ENCODE peak calls at places on chromosomes 12 and 14, in five cellular contexts. I is transverse colon, M is H1, W is esophagus squamous epithelium, Q is spleen. U is an unnamed sample.

GRCh38 chr14:85010186-85010585 is 519.8 kb upstream of the FLRT2 start:
- DNase-seq in I (no peak), M (no peak), W (no peak), Q (no peak), U (no peak)

GRCh38 chr12:17778242-17778641 is 311.8 kb downstream of the RERGL start:
- DNase-seq in I (no peak), M (no peak), W (no peak), Q (no peak), U (no peak)

GRCh38 chr14:69518341-69519101 is 34.0 kb downstream of the PLEKHD1 start:
- DNase-seq in I (no peak), M (no peak), W (no peak), Q (no peak), U (peak; percentile 7)

GRCh38 chr14:22523283-22523682 is 65.7 kb downstream of the DAD1 start:
- DNase-seq in I (no peak), M (no peak), W (no peak), Q (no peak), U (no peak)

GRCh38 chr14:52877628-52878027 is 73.2 kb downstream of the FERMT2 start:
- DNase-seq in I (no peak), M (no peak), W (no peak), Q (no peak), U (no peak)

GRCh38 chr12:131621701-131622421 is 89.0 kb upstream of the SFSWAP start:
- DNase-seq in I (no peak), M (no peak), W (no peak), Q (peak; percentile 65), U (peak; percentile 76)

GRCh38 chr14:105471823-105472495 is 2.7 kb upstream of the CRIP2 start:
- DNase-seq in I (no peak), M (no peak), W (no peak), Q (no peak), U (no peak)

GRCh38 chr14:69625299-69626131 is 14.1 kb downstream of the SUSD6 start:
- DNase-seq in I (peak; percentile 70), M (no peak), W (no peak), Q (peak; percentile 94), U (no peak)

GRCh38 chr14:68777644-68778043 is 15.2 kb downstream of the ZFP36L1 start:
- DNase-seq in I (no peak), M (no peak), W (no peak), Q (no peak), U (peak; percentile 16)

GRCh38 chr14:55458800-55459577 is 18.6 kb upstream of the TBPL2 start:
- DNase-seq in I (no peak), M (no peak), W (no peak), Q (no peak), U (no peak)

GRCh38 chr12:127360580-127360979 is 906.4 kb upstream of the TMEM132C start:
- DNase-seq in I (no peak), M (no peak), W (no peak), Q (no peak), U (no peak)

GRCh38 chr12:47835017-47835830 is 15.5 kb upstream of the HDAC7 start:
- DNase-seq in I (no peak), M (no peak), W (no peak), Q (peak; percentile 62), U (no peak)

GRCh38 chr12:23949212-23950010 is at the start of gene SOX5:
- DNase-seq in I (no peak), M (peak; percentile 3), W (no peak), Q (no peak), U (no peak)

GRCh38 chr12:3291939-3292338 is 199.1 kb upstream of the PRMT8 start:
- DNase-seq in I (no peak), M (no peak), W (no peak), Q (no peak), U (no peak)

DNA sequence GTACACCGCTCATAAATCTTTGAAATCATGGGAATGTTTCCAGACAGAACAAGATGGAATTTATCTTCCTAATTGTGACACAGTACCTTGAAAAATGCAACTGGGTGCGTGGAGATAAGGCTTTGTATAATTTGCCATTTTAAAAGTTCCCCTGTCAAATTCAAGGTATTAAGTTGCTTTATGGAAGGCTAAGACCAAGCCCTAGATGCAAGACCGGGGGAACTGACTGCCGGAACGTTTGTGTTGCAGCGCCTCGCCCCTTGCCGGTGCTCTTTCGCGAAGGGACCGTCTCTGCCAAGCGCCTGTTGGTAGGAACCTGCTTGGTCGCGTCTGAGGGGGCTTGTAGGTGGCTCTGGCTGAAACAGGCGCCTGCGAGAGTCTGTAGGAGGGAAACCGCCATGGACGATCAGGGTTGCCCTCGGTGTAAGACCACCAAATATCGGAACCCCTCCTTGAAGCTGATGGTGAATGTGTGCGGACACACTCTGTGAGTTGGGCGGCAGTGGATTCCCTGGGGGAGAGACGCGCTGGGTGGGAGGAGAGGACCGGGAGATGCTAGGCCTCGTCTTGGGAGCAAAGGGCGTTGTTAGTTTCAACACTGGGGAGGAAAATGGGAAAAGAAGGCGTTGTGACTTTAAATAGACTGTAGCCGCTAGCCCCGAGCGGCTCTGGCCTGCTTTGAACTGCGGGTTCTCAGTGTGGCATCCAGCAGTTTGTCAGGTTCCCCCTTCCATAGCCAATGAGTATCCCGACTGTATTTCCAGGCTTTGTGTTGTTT is at the start of gene MNAT1:
- DNase-seq in I (peak; percentile 71), M (no peak), W (peak; percentile 12), Q (peak; percentile 92), U (peak; percentile 89)
- TF ChIP-seq POLR2A in I (peak; percentile 20), M (peak; percentile 72), W (no peak), Q (no peak), U (no peak)

GRCh38 chr12:106081606-106082005 is 57.1 kb downstream of the NUAK1 start:
- DNase-seq in I (no peak), M (no peak), W (no peak), Q (no peak), U (no peak)
- H3K4me1 ChIP-seq in I (no peaks in the 10 kb centered on the region), M (peaks cover 5% of the 10 kb centered on the region), W (peaks cover 17% of the 10 kb centered on the region), Q (peaks cover 7% of the 10 kb centered on the region), U (peaks cover 46% of the 10 kb centered on the region)

GRCh38 chr12:57761391-57761998 is 5.4 kb downstream of the CYP27B1 start:
- DNase-seq in I (no peak), M (no peak), W (no peak), Q (no peak), U (no peak)
- TF ChIP-seq POLR2A in I (no peak), M (no peak), W (no peak), Q (no peak), U (no peak)

GRCh38 chr14:50910495-50911420 is 33.5 kb downstream of the PYGL start:
- DNase-seq in I (no peak), M (no peak), W (no peak), Q (no peak), U (no peak)
- H3K4me1 ChIP-seq in I (no peaks in the 10 kb centered on the region), M (peaks cover 10% of the 10 kb centered on the region), W (no peaks in the 10 kb centered on the region), Q (no peaks in the 10 kb centered on the region), U (no peaks in the 10 kb centered on the region)

GRCh38 chr12:125981610-125982253 is 916.5 kb downstream of the AACS start:
- DNase-seq in I (no peak), M (no peak), W (no peak), Q (no peak), U (no peak)

GRCh38 chr12:125983784-125984510 is 918.7 kb downstream of the AACS start:
- DNase-seq in I (no peak), M (no peak), W (no peak), Q (no peak), U (no peak)

GRCh38 chr12:125988545-125988944 is 923.3 kb downstream of the AACS start:
- DNase-seq in I (no peak), M (no peak), W (no peak), Q (no peak), U (no peak)

DNA sequence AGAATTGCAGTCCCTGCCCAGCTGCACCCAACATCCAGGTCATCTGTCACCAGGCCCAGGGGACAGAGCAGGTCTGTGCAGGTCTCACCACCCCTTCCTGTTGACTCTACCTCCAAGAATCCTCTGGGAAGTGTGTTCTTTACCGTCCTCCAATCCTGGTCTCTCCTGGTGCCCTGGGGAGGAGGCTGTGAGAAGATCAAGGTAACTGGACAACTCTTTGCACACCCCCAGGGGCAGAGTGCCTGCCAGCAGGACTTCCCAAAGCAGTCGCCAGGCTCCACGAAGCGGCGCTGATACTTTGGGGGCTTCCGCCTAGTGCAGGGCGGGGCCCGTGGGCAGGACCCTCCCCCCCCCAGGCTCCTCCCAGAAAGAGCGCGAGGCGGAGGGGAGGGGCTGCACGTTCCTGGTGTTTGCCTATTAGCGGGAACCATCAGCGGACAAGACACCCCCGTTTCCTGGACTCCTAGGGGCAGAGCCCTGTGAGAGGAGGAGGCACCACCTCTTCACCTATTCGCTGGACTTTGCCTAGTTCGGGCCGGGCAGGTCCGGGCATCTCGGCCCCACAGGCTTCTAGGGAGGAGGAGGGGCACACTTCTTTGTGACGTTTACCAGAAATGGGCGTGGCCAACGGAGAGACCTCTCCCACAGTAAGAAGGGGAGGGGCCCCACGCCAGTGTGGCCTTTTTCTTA is 918.0 kb downstream of the AACS start:
- DNase-seq in I (peak; percentile 9), M (peak; percentile 85), W (no peak), Q (peak; percentile 81), U (no peak)
- TF ChIP-seq POLR2A in I (no peak), M (no peak), W (peak; percentile 45), Q (no peak), U (no peak)

GRCh38 chr14:97253756-97254155 is 456.6 kb downstream of the VRK1 start:
- DNase-seq in I (no peak), M (no peak), W (no peak), Q (no peak), U (no peak)
- H3K4me1 ChIP-seq in I (no peaks in the 10 kb centered on the region), M (no peaks in the 10 kb centered on the region), W (no peaks in the 10 kb centered on the region), Q (no peaks in the 10 kb centered on the region), U (no peaks in the 10 kb centered on the region)

GRCh38 chr14:92531151-92531873 is 17.7 kb downstream of the RIN3 start:
- DNase-seq in I (no peak), M (no peak), W (no peak), Q (peak; percentile 89), U (no peak)

GRCh38 chr14:92538412-92539017 is 24.9 kb downstream of the RIN3 start:
- DNase-seq in I (no peak), M (no peak), W (no peak), Q (no peak), U (no peak)

GRCh38 chr14:92539419-92539818 is 25.8 kb downstream of the RIN3 start:
- DNase-seq in I (no peak), M (no peak), W (no peak), Q (no peak), U (no peak)

GRCh38 chr14:92532490-92533163 is 19.0 kb downstream of the RIN3 start:
- DNase-seq in I (no peak), M (no peak), W (no peak), Q (peak; percentile 75), U (peak; percentile 38)

DNA sequence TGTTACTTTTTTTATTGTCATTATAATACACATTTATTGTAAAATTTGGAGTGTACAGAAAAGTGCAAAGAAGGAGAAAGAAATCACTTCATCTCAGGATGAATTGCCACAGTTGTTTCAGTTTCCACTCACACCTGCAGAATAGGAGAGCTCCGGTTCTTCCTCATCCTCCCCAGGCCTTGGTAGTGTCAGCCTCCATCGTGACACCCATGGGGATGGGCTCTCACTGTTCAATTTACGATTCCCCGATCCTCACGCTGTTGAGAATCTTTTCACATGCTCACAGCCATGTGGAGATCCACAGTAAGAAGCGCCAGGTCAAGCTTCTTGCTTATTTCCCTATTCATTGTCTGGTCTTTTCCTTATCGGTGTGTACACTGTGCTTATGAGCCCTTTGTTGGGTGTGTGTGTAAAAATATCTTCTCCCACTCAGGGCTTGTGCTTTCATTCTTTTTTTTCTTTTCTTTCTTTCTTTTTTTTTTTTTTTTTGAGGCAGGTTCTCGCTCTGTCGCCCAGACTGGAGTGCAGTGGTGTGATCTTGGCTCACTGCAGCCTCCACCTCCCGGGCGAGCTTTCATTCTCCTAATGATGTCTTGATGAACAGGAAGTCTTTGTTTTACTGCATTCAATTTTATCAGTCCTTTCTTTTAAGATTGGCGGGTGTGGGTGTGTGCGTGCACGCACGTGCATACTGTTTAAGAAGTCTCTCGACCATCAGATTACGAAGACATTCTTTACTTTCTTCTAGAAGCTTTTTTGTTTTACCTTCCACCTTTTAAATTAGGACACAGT is 21.5 kb downstream of the RIN3 start:
- DNase-seq in I (peak; percentile 48), M (no peak), W (no peak), Q (peak; percentile 29), U (no peak)
- TF ChIP-seq POLR2A in I (no peak), M (no peak), W (no peak), Q (no peak), U (no peak)

U was measured in suprapubic skin.